ENCODE peak calls at places on chromosome 13, in five cellular contexts. One of them, this sample, is unnamed.

GRCh38 chr13:36915891-36916640 is 4.0 kb downstream of the SMAD9 start:
- DNase-seq in fibroblast of pulmonary artery: no peak
- DNase-seq in pancreas: no peak
- DNase-seq in right atrium auricular region: no peak
- DNase-seq in Calu3: no peak
- DNase-seq in this sample: no peak

GRCh38 chr13:102369303-102369702 is 32.5 kb downstream of the FGF14 start:
- DNase-seq in fibroblast of pulmonary artery: no peak
- DNase-seq in pancreas: no peak
- DNase-seq in right atrium auricular region: no peak
- DNase-seq in Calu3: no peak
- DNase-seq in this sample: peak; percentile 29

GRCh38 chr13:24360106-24360505 is 50.7 kb downstream of the C1QTNF9 start:
- DNase-seq in pancreas: no peak
- DNase-seq in fibroblast of pulmonary artery: no peak
- DNase-seq in Calu3: no peak
- DNase-seq in right atrium auricular region: no peak
- DNase-seq in this sample: no peak

GRCh38 chr13:49690133-49690989 is 925 bp downstream of the EBPL start:
- DNase-seq in pancreas: no peak
- DNase-seq in fibroblast of pulmonary artery: peak; percentile 75
- DNase-seq in Calu3: peak; percentile 41
- DNase-seq in right atrium auricular region: no peak
- DNase-seq in this sample: peak; percentile 68

GRCh38 chr13:48000559-48001126 is 430 bp downstream of the SUCLA2 start:
- DNase-seq in Calu3: peak; percentile 17
- DNase-seq in right atrium auricular region: no peak
- DNase-seq in pancreas: peak; percentile 67
- DNase-seq in fibroblast of pulmonary artery: no peak
- DNase-seq in this sample: peak; percentile 28

GRCh38 chr13:94764576-94765321 is 52.4 kb upstream of the SOX21 start:
- DNase-seq in fibroblast of pulmonary artery: no peak
- DNase-seq in pancreas: no peak
- DNase-seq in Calu3: no peak
- DNase-seq in right atrium auricular region: no peak
- DNase-seq in this sample: peak; percentile 13

GRCh38 chr13:110828705-110829104 is 86.2 kb downstream of the ANKRD10 start:
- DNase-seq in Calu3: no peak
- DNase-seq in pancreas: no peak
- DNase-seq in right atrium auricular region: no peak
- DNase-seq in fibroblast of pulmonary artery: no peak
- DNase-seq in this sample: no peak

GRCh38 chr13:41117859-41118258 is 14.7 kb downstream of the KBTBD6 start:
- DNase-seq in pancreas: no peak
- DNase-seq in Calu3: no peak
- DNase-seq in right atrium auricular region: no peak
- DNase-seq in fibroblast of pulmonary artery: no peak
- DNase-seq in this sample: peak; percentile 43

GRCh38 chr13:102870677-102871415 is 25.0 kb downstream of the ERCC5 start:
- DNase-seq in pancreas: peak; percentile 70
- DNase-seq in Calu3: peak; percentile 43
- DNase-seq in fibroblast of pulmonary artery: peak; percentile 78
- DNase-seq in right atrium auricular region: no peak
- DNase-seq in this sample: peak; percentile 54

GRCh38 chr13:31200636-31200970 is 828 bp downstream of the B3GLCT start:
- DNase-seq in pancreas: peak; percentile 82
- DNase-seq in right atrium auricular region: no peak
- DNase-seq in fibroblast of pulmonary artery: no peak
- DNase-seq in Calu3: peak; percentile 46
- DNase-seq in this sample: no peak

GRCh38 chr13:77325371-77325941 is 1.4 kb downstream of the MYCBP2 start:
- DNase-seq in Calu3: no peak
- DNase-seq in right atrium auricular region: no peak
- DNase-seq in pancreas: no peak
- DNase-seq in fibroblast of pulmonary artery: no peak
- DNase-seq in this sample: peak; percentile 45

GRCh38 chr13:79548886-79549285 is 67.9 kb downstream of the NDFIP2 start:
- DNase-seq in right atrium auricular region: no peak
- DNase-seq in pancreas: no peak
- DNase-seq in Calu3: no peak
- DNase-seq in fibroblast of pulmonary artery: peak; percentile 46
- DNase-seq in this sample: peak; percentile 45
- TF ChIP-seq CTCF in right atrium auricular region: peak; percentile 49
- TF ChIP-seq CTCF in pancreas: no peak
- TF ChIP-seq CTCF in Calu3: no peak
- TF ChIP-seq CTCF in fibroblast of pulmonary artery: peak; percentile 50
- TF ChIP-seq CTCF in this sample: peak; percentile 34

DNA sequence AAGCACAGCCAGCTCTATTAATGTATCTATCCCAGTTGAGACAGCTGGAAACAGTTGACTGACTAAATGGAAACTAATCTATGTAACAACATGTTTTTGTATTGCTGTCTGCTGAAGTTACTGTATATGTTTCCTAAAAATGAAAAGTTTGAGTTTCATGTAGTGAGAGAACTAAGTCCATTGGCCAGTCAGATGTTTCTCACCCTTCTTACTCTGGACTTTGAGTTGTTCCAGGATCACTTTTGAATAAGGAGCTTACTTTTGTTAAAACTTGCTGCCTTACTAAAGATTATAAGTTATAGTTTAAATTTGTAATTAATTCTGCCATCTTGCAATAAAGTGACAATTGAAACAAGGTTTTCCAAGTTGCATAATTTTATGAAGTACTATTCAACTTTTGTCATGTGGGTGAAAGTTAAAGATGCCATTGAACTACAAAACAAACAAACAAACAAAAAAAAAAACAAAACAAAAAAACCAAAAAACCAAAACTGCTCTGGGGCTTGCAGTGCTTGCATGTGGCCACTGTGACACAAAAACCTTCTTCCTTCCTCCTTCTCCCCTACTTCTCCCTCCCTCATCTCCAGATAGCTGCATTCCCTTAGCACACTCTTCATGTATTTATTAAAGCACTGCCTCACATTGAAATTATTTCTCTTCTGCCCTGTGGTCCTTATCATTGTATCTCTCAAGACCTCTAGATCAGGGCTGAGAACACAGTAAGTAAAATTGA is 15.3 kb downstream of the WDFY2 start:
- DNase-seq in right atrium auricular region: no peak
- DNase-seq in Calu3: no peak
- DNase-seq in pancreas: no peak
- DNase-seq in fibroblast of pulmonary artery: no peak
- DNase-seq in this sample: no peak
- TF ChIP-seq CTCF in right atrium auricular region: no peak
- TF ChIP-seq CTCF in Calu3: no peak
- TF ChIP-seq CTCF in pancreas: no peak
- TF ChIP-seq CTCF in fibroblast of pulmonary artery: no peak
- TF ChIP-seq CTCF in this sample: no peak

DNA sequence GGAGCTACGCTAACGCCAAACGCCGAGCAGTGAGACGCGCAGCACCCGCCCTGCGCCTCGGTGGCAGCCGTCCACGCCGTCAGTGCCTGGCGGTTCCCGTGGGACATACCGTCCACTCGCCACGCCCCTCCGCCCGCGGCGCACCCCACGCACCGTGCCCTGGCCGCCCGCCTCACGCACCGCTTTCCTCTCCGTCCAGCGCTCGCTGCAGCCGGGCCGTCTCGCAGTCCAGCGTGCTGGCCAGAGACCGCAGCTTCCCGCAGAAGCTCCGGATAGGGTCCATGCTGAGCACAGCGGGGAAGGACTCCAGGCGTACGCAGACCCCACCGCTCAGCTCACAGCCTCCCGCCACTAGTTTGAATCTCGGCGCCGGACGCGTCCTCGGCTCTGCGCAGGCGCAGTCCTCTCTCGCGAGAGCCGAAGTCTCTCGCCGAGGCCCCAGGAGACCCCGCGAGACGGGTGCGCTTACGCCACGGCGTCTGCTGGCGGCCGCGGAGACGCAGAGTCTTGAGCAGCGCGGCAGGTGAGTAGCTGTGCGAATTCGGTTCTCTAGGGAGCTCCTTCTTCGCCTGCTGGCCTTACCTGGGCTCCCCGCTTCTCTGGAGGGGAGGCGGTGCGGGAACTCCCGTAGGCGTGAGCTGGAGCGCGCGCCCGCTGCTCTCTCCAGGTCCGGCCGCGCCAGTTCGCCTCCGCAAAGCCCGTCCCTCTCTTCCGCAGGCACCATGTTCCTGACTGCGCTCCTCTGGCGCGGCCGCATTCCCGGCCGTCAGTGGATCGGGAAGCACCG is at the start of the genes MRPL57 and SKA3:
- DNase-seq in right atrium auricular region: peak; percentile 89
- DNase-seq in fibroblast of pulmonary artery: peak; percentile 95
- DNase-seq in Calu3: peak; percentile 91
- DNase-seq in pancreas: peak; percentile 97
- DNase-seq in this sample: peak; percentile 92
- TF ChIP-seq CTCF in right atrium auricular region: peak; percentile 36
- TF ChIP-seq CTCF in fibroblast of pulmonary artery: no peak
- TF ChIP-seq CTCF in Calu3: no peak
- TF ChIP-seq CTCF in pancreas: no peak
- TF ChIP-seq CTCF in this sample: no peak

GRCh38 chr13:19984430-19985218 is 26.1 kb downstream of the ZMYM2 start:
- DNase-seq in right atrium auricular region: no peak
- DNase-seq in Calu3: no peak
- DNase-seq in pancreas: no peak
- DNase-seq in fibroblast of pulmonary artery: peak; percentile 71
- DNase-seq in this sample: peak; percentile 38
- TF ChIP-seq CTCF in right atrium auricular region: peak; percentile 64
- TF ChIP-seq CTCF in Calu3: no peak
- TF ChIP-seq CTCF in pancreas: peak; percentile 19
- TF ChIP-seq CTCF in fibroblast of pulmonary artery: peak; percentile 72
- TF ChIP-seq CTCF in this sample: peak; percentile 60

GRCh38 chr13:113731192-113732175 is 27.5 kb upstream of the TMEM255B start:
- DNase-seq in Calu3: no peak
- DNase-seq in right atrium auricular region: no peak
- DNase-seq in fibroblast of pulmonary artery: no peak
- DNase-seq in pancreas: peak; percentile 59
- DNase-seq in this sample: no peak
- TF ChIP-seq CTCF in Calu3: no peak
- TF ChIP-seq CTCF in right atrium auricular region: no peak
- TF ChIP-seq CTCF in fibroblast of pulmonary artery: no peak
- TF ChIP-seq CTCF in pancreas: no peak
- TF ChIP-seq CTCF in this sample: no peak

DNA sequence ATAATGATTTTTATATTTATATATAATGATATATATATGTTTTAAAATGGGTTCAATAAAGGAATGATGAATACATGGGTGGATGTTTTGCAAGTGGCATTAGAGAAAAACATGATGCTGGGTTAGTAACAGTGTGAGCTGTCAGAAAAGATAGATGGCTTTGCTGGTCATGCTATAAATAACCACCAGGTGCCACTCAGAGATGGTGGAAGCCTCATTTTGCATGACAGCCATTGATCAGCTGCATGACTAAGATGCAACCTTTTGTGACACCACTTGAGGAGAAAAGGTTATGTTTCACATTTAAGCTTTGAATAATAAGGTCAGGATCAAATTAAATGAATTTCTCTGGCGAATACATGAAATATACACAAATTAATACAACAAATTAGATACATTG is 737.7 kb downstream of the PCDH9 start:
- DNase-seq in right atrium auricular region: no peak
- DNase-seq in pancreas: no peak
- DNase-seq in fibroblast of pulmonary artery: no peak
- DNase-seq in Calu3: no peak
- DNase-seq in this sample: peak; percentile 26
- TF ChIP-seq CTCF in right atrium auricular region: peak; percentile 34
- TF ChIP-seq CTCF in pancreas: no peak
- TF ChIP-seq CTCF in fibroblast of pulmonary artery: no peak
- TF ChIP-seq CTCF in Calu3: no peak
- TF ChIP-seq CTCF in this sample: peak; percentile 29

GRCh38 chr13:46648166-46648607 is 95.2 kb downstream of the LRCH1 start:
- DNase-seq in Calu3: peak; percentile 45
- DNase-seq in right atrium auricular region: no peak
- DNase-seq in pancreas: no peak
- DNase-seq in fibroblast of pulmonary artery: no peak
- DNase-seq in this sample: peak; percentile 70
- TF ChIP-seq CTCF in Calu3: no peak
- TF ChIP-seq CTCF in right atrium auricular region: no peak
- TF ChIP-seq CTCF in pancreas: no peak
- TF ChIP-seq CTCF in fibroblast of pulmonary artery: no peak
- TF ChIP-seq CTCF in this sample: no peak

GRCh38 chr13:29771247-29771646 is 79.2 kb downstream of the UBL3 start:
- DNase-seq in fibroblast of pulmonary artery: peak; percentile 59
- DNase-seq in pancreas: no peak
- DNase-seq in right atrium auricular region: no peak
- DNase-seq in Calu3: no peak
- DNase-seq in this sample: peak; percentile 45
- TF ChIP-seq CTCF in fibroblast of pulmonary artery: peak; percentile 41
- TF ChIP-seq CTCF in pancreas: peak; percentile 32
- TF ChIP-seq CTCF in right atrium auricular region: peak; percentile 65
- TF ChIP-seq CTCF in Calu3: no peak
- TF ChIP-seq CTCF in this sample: peak; percentile 43

DNA sequence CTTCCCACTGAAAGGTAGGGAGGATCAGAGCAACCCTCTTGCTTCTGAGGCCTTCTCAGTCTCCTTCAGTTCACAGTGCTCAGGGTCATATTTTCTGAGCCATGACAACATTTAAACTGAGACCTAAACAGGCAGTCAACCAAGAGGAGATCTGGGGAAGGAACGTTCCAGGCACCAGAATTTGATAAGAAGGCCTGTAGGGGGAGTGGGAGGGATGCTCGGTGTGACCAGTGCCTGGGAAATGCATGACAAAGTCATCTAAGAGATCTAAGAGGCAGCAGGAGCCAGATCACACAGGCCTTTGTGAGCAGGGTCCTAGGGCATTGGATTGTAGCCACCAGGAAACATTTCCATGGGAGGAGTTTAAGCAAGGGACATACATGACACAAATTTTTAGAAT is 71.6 kb downstream of the SHISA2 start:
- DNase-seq in right atrium auricular region: no peak
- DNase-seq in fibroblast of pulmonary artery: peak; percentile 8
- DNase-seq in pancreas: no peak
- DNase-seq in Calu3: peak; percentile 50
- DNase-seq in this sample: peak; percentile 43
- TF ChIP-seq CTCF in right atrium auricular region: no peak
- TF ChIP-seq CTCF in fibroblast of pulmonary artery: peak; percentile 27
- TF ChIP-seq CTCF in pancreas: no peak
- TF ChIP-seq CTCF in Calu3: no peak
- TF ChIP-seq CTCF in this sample: no peak

This sample was measured in MCF 10A.